ENCODE peak calls at places on chromosomes 13 and 19, in four cellular contexts. W is left colon, R is T-cell, G is activated gamma-delta T cell treated with Interleukin-2 at 50 U/mL for 16 hours. X is an unnamed sample.

GRCh38 chr19:31416548-31416947 is 67.3 kb upstream of the TSHZ3 start:
- DNase-seq in G (no peak), W (no peak), R (no peak), X (no peak)

GRCh38 chr13:52411629-52412028 is 5.7 kb upstream of the THSD1 start:
- DNase-seq in R (no peak), W (no peak), G (no peak), X (no peak)

GRCh38 chr13:92804926-92805325 is 421.7 kb upstream of the GPC6 start:
- DNase-seq in W (no peak), R (no peak), G (no peak), X (no peak)

GRCh38 chr19:17910776-17911360 is 21.9 kb upstream of the CCDC124 start:
- DNase-seq in R (no peak), W (no peak), G (no peak), X (no peak)

GRCh38 chr13:27830010-27830409 is 37.7 kb downstream of the GSX1 start:
- DNase-seq in G (peak), R (peak), W (peak), X (peak)

GRCh38 chr13:48808689-48809088 is 155.0 kb downstream of the CYSLTR2 start:
- DNase-seq in G (no peak), W (no peak), R (no peak), X (no peak)

GRCh38 chr19:49355890-49356289 is 6.3 kb downstream of the TEAD2 start:
- DNase-seq in G (no peak), R (no peak), W (no peak), X (no peak)

GRCh38 chr13:36344886-36345437 is 1.2 kb downstream of the SPART start:
- DNase-seq in R (peak), W (no peak), G (no peak), X (peak)

GRCh38 chr13:51957377-51958216 is 53.7 kb downstream of the ATP7B start:
- DNase-seq in R (no peak), G (no peak), W (no peak), X (no peak)

GRCh38 chr13:39773833-39774232 is 118.4 kb downstream of the COG6 start:
- DNase-seq in R (no peak), G (no peak), W (no peak), X (no peak)

GRCh38 chr19:3547301-3547731 is 8.3 kb downstream of the TEKTIP1 start:
- DNase-seq in W (no peak), G (peak), R (no peak), X (no peak)

GRCh38 chr19:5156231-5156986 is 184.2 kb downstream of the PTPRS start:
- DNase-seq in G (no peak), R (no peak), W (peak), X (no peak)

GRCh38 chr13:114053026-114053425 is 79.2 kb upstream of the C13orf46 start:
- DNase-seq in R (no peak), G (no peak), W (no peak), X (no peak)

GRCh38 chr13:26686285-26686684 is 74.3 kb downstream of the GPR12 start:
- DNase-seq in G (no peak), R (no peak), W (no peak), X (no peak)

GRCh38 chr13:50577806-50578205 is 265.7 kb downstream of the DLEU7 start:
- DNase-seq in G (no peak), W (no peak), R (no peak), X (no peak)

GRCh38 chr19:52566588-52566987 is 3.5 kb upstream of the ZNF701 start:
- DNase-seq in G (no peak), R (no peak), W (no peak), X (no peak)

GRCh38 chr19:49546825-49547565 is 19.2 kb downstream of the RCN3 start:
- DNase-seq in G (peak), R (no peak), W (peak), X (peak)

GRCh38 chr13:80873589-80873988 is 532.7 kb upstream of the SPRY2 start:
- DNase-seq in W (no peak), G (peak), R (no peak), X (peak)

GRCh38 chr19:8373867-8374813 is 10.2 kb downstream of the ANGPTL4 start:
- DNase-seq in W (peak), R (no peak), G (no peak), X (no peak)

GRCh38 chr19:8257052-8257443 is 47.9 kb downstream of the CERS4 start:
- DNase-seq in R (no peak), W (no peak), G (no peak), X (no peak)